ENCODE peak calls at places on chromosomes 3 and 15, in seven cellular contexts. H is body of pancreas, P is HCT116, M is tibial nerve, W is spleen, A is breast epithelium, J is stomach. T is an unnamed sample.

GRCh38 chr15:48647963-48648362 is 2.5 kb upstream of the FBN1 start:
- DNase-seq in P (no peak), A (no peak), H (no peak), W (no peak), M (no peak), J (no peak), T (no peak)

GRCh38 chr15:60134609-60135008 is 130.5 kb downstream of the FOXB1 start:
- DNase-seq in H (no peak), W (no peak), A (no peak), P (no peak), J (no peak), M (no peak), T (no peak)

GRCh38 chr3:151203053-151203420 is at the start of gene GPR171:
- DNase-seq in H (no peak), J (no peak), M (no peak), P (no peak), W (no peak), A (no peak), T (peak; percentile 29)

GRCh38 chr15:42148808-42149492 is 7.5 kb downstream of the PLA2G4F start:
- DNase-seq in J (peak; percentile 13), H (peak; percentile 2), M (no peak), A (no peak), P (no peak), W (no peak), T (no peak)

GRCh38 chr15:73051402-73051810 is 857 bp upstream of the NEO1 start:
- DNase-seq in W (no peak), H (peak; percentile 75), A (peak; percentile 60), M (peak; percentile 6), J (peak; percentile 68), P (no peak), T (peak; percentile 78)

GRCh38 chr15:85558747-85559327 is 178.4 kb downstream of the AKAP13 start:
- DNase-seq in M (no peak), A (no peak), J (no peak), P (no peak), H (no peak), W (no peak), T (no peak)

GRCh38 chr3:51819709-51820406 is 40.8 kb upstream of the IQCF6 start:
- DNase-seq in H (no peak), P (peak; percentile 15), M (no peak), J (no peak), W (no peak), A (no peak), T (no peak)

GRCh38 chr3:186842426-186843038 is at the start of gene ADIPOQ:
- DNase-seq in P (no peak), W (no peak), M (no peak), J (no peak), H (no peak), A (no peak), T (no peak)

GRCh38 chr3:9172851-9173320 is 76.6 kb downstream of the SRGAP3 start:
- DNase-seq in J (peak; percentile 63), H (no peak), M (no peak), W (no peak), A (no peak), P (no peak), T (no peak)

GRCh38 chr3:157128771-157129671 is 30.9 kb downstream of the CCNL1 start:
- DNase-seq in H (peak; percentile 53), A (peak; percentile 81), M (no peak), J (peak; percentile 75), W (peak; percentile 79), P (peak; percentile 22), T (peak; percentile 77)

GRCh38 chr15:76963596-76963995 is 31.3 kb upstream of the PSTPIP1 start:
- DNase-seq in P (no peak), A (no peak), W (no peak), M (no peak), J (no peak), H (peak; percentile 22), T (no peak)

GRCh38 chr3:16101295-16102186 is 72.9 kb upstream of the GALNT15 start:
- DNase-seq in H (no peak), J (no peak), W (no peak), M (no peak), P (peak; percentile 97), A (no peak), T (peak; percentile 65)

GRCh38 chr3:31011383-31011782 is 116.9 kb upstream of the GADL1 start:
- DNase-seq in J (no peak), H (peak; percentile 16), W (no peak), P (no peak), M (no peak), A (peak; percentile 53), T (no peak)

GRCh38 chr3:143604849-143605660 is 243.2 kb downstream of the SLC9A9 start:
- DNase-seq in A (no peak), P (no peak), M (no peak), J (no peak), W (no peak), H (no peak), T (no peak)

GRCh38 chr15:44593042-44593736 is 56.2 kb downstream of the EIF3J start:
- DNase-seq in M (no peak), A (no peak), H (no peak), P (peak; percentile 12), J (no peak), W (no peak), T (no peak)

GRCh38 chr3:168088106-168088722 is 7.5 kb downstream of the GOLIM4 start:
- DNase-seq in A (no peak), P (no peak), H (peak; percentile 22), J (no peak), M (no peak), W (no peak), T (peak; percentile 38)

GRCh38 chr3:153973722-153974121 is 147.5 kb upstream of the ARHGEF26 start:
- DNase-seq in P (no peak), M (no peak), H (no peak), W (no peak), A (no peak), J (no peak), T (no peak)

GRCh38 chr3:114178770-114179368 is at the start of gene DRD3:
- DNase-seq in J (no peak), W (no peak), M (no peak), A (no peak), P (no peak), H (no peak), T (no peak)

GRCh38 chr3:136817448-136817847 is 1.5 kb upstream of the SLC35G2 start:
- DNase-seq in H (no peak), J (no peak), P (no peak), M (no peak), W (no peak), A (no peak), T (no peak)

GRCh38 chr3:136819784-136820640 is 1.1 kb downstream of the SLC35G2 start:
- DNase-seq in A (no peak), J (peak; percentile 31), W (peak; percentile 84), H (peak; percentile 53), P (no peak), M (peak; percentile 18), T (peak; percentile 29)

GRCh38 chr3:136818851-136819783 is at the start of gene SLC35G2:
- DNase-seq in M (peak; percentile 25), P (no peak), A (no peak), H (peak; percentile 38), J (peak; percentile 30), W (peak; percentile 83), T (peak; percentile 32)

DNA sequence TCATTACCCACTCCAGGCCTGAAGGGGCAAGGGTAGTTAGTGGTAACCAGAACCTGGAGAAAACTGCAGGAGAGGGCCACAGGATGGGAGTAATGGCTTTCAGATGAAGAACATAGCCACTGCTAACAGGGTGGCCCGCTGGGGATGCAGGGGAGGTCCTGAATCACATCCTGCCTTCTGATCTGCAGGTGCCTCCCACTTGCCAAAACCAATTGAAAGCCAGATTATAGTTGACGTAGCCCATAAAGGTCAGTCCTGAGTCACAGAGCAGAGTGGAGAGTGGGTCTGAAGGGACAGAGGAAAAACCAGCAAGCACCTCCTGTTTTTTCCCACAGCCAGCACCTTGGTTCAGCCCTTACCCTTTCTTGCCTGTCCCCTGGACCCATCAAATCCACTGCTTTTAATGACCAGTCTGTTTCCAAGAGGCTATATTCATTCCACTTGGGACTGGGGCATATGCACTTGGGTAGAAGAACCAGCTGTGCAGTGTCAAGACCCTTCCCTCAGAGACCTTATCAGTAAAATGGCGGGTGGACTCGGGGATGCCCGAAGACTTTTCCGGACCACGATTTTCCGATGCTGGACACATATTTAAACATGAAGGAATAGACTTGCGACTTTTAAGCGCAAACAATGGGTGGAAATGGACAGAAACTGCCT is 605 bp upstream of the SLC35G2 start:
- DNase-seq in P (peak; percentile 67), W (no peak), A (no peak), H (peak; percentile 44), M (peak; percentile 29), J (peak; percentile 26), T (peak; percentile 20)
- TF ChIP-seq POLR2A in P (peak; percentile 44), W (no peak), A (no peak), H (peak; percentile 72), M (no peak), J (no peak), T (no peak)

GRCh38 chr3:71724584-71725278 is 471 bp downstream of the EIF4E3 start:
- DNase-seq in M (no peak), J (peak; percentile 43), W (peak; percentile 91), H (peak; percentile 53), A (no peak), P (no peak), T (peak; percentile 69)
- TF ChIP-seq POLR2A in M (no peak), J (no peak), W (no peak), H (peak; percentile 55), A (no peak), P (no peak), T (peak; percentile 84)

DNA sequence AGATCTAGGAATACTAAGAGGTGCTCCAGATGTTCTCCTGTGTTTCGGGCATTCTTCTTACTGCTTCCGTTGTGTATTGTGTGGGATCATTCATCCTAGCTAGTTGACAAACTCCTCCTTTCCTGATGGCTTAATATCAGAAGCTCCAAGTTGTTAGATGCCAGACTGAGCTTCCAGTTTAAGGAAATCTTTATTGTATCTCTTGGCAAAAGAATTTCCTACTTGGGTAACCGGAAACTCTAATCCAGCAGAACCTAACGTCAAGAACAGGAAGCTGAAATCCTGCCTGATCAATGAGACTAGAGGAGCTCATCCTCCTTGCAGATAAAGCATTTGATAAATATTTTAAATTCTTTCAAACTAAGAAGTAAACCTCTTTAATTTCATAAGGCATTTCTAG is 27.7 kb upstream of the MYH15 start:
- DNase-seq in M (no peak), P (no peak), W (no peak), H (no peak), A (no peak), J (no peak), T (no peak)
- TF ChIP-seq POLR2A in M (no peak), P (no peak), W (no peak), H (no peak), A (no peak), J (no peak), T (no peak)

GRCh38 chr3:119575507-119575906 is 3.8 kb upstream of the ADPRH start:
- DNase-seq in A (no peak), P (no peak), W (no peak), J (no peak), M (no peak), H (no peak), T (no peak)

GRCh38 chr3:119582178-119582577 is 2.9 kb downstream of the ADPRH start:
- DNase-seq in H (no peak), J (no peak), W (no peak), A (no peak), M (no peak), P (no peak), T (no peak)

GRCh38 chr3:119585193-119585592 is 5.9 kb downstream of the ADPRH start:
- DNase-seq in M (no peak), W (no peak), J (no peak), P (no peak), A (no peak), H (no peak), T (no peak)

GRCh38 chr3:119580148-119580760 is 962 bp downstream of the ADPRH start:
- DNase-seq in W (peak; percentile 87), H (peak; percentile 26), J (no peak), M (peak; percentile 32), A (no peak), P (no peak), T (peak; percentile 53)

GRCh38 chr3:119579366-119580147 is at the start of gene ADPRH:
- DNase-seq in W (peak; percentile 94), P (peak; percentile 27), H (peak; percentile 88), A (peak; percentile 83), M (peak; percentile 42), J (peak; percentile 84), T (peak; percentile 86)
- TF ChIP-seq POLR2A in W (no peak), P (no peak), H (peak; percentile 84), A (no peak), M (peak; percentile 44), J (no peak), T (peak; percentile 34)